ENCODE peak calls at places on chromosomes 16 and 17, in five cellular contexts. X, J, L, D and E are unnamed samples.

GRCh38 chr17:15892679-15893332 is 52.1 kb upstream of the ADORA2B start:
- DNase-seq in X (no peak), D (no peak), L (peak; percentile 1), J (no peak), E (no peak)

GRCh38 chr16:27495191-27495590 is 54.5 kb downstream of the GTF3C1 start:
- DNase-seq in J (no peak), X (no peak), L (no peak), D (no peak), E (no peak)

GRCh38 chr16:50114357-50115129 is 38.6 kb upstream of the TENT4B start:
- DNase-seq in D (no peak), X (no peak), L (no peak), J (no peak), E (no peak)

GRCh38 chr16:83995756-83996155 is 27.7 kb downstream of the NECAB2 start:
- DNase-seq in X (no peak), D (no peak), J (no peak), L (peak; percentile 74), E (no peak)

GRCh38 chr17:81002409-81003361 is 11.0 kb downstream of the CHMP6 start:
- DNase-seq in D (no peak), X (no peak), L (no peak), J (peak; percentile 88), E (no peak)

GRCh38 chr17:79341816-79342215 is 267.2 kb downstream of the ENGASE start:
- DNase-seq in L (no peak), J (no peak), X (no peak), D (no peak), E (no peak)

GRCh38 chr17:82320140-82320840 is 2.9 kb upstream of the CD7 start:
- DNase-seq in J (no peak), L (no peak), X (no peak), D (no peak), E (no peak)

GRCh38 chr17:8366231-8366630 is 10.3 kb downstream of the KRABD2 start:
- DNase-seq in X (no peak), J (no peak), D (no peak), L (no peak), E (no peak)

GRCh38 chr17:6755281-6755680 is 565 bp upstream of the XAF1 start:
- DNase-seq in X (no peak), J (no peak), L (no peak), D (no peak), E (no peak)